ENCODE peak calls at places on chromosomes 5 and 9, in five cellular contexts. E is CD8-positive, alpha-beta T cell; P is foreskin fibroblast; K is esophagus muscularis mucosa; B is tibial artery. O is an unnamed sample.

GRCh38 chr5:120466337-120467006 is 2.4 kb downstream of the PRR16 start:
- DNase-seq in P (no peak), B (no peak), E (no peak), K (no peak), O (no peak)

GRCh38 chr5:96253140-96253539 is 179.9 kb downstream of the PCSK1 start:
- DNase-seq in K (no peak), P (no peak), B (no peak), E (no peak), O (no peak)

GRCh38 chr5:142324377-142324870 is 397 bp downstream of the SPRY4 start:
- DNase-seq in P (no peak), B (peak), E (no peak), K (no peak), O (no peak)

GRCh38 chr5:68898961-68899471 is 194.8 kb upstream of the SLC30A5 start:
- DNase-seq in P (peak), K (no peak), E (no peak), B (no peak), O (peak)

GRCh38 chr5:124599048-124599973 is 147.1 kb downstream of the ZNF608 start:
- DNase-seq in K (no peak), B (no peak), P (peak), E (no peak), O (peak)

GRCh38 chr5:78979117-78979742 is 5.9 kb downstream of the ARSB start:
- DNase-seq in K (no peak), B (no peak), P (no peak), E (no peak), O (no peak)

GRCh38 chr5:117590944-117591343 is 1016.3 kb upstream of the SEMA6A start:
- DNase-seq in P (no peak), E (no peak), K (no peak), B (no peak), O (peak)

GRCh38 chr5:143340891-143341685 is 62.4 kb downstream of the NR3C1 start:
- DNase-seq in E (no peak), P (no peak), B (no peak), K (no peak), O (no peak)

GRCh38 chr5:337565-338130 is 16.1 kb downstream of the AHRR start:
- DNase-seq in E (no peak), P (no peak), B (no peak), K (no peak), O (peak)

GRCh38 chr9:94824913-94825619 is 98.6 kb downstream of the AOPEP start:
- DNase-seq in B (no peak), E (no peak), P (no peak), K (peak), O (no peak)

GRCh38 chr9:78612089-78612488 is 315.2 kb downstream of the PSAT1 start:
- DNase-seq in E (no peak), B (no peak), P (no peak), K (no peak), O (no peak)

GRCh38 chr5:132229236-132229635 is 1.6 kb upstream of the P4HA2 start:
- DNase-seq in B (no peak), P (no peak), K (no peak), E (no peak), O (no peak)

GRCh38 chr9:110426052-110426709 is 88.5 kb upstream of the TXNDC8 start:
- DNase-seq in B (no peak), K (no peak), P (peak), E (no peak), O (peak)

GRCh38 chr9:107190031-107190935 is 92.8 kb upstream of the RAD23B start:
- DNase-seq in B (no peak), E (no peak), K (peak), P (peak), O (peak)

GRCh38 chr9:83965350-83966208 is 14.4 kb downstream of the HNRNPK start:
- DNase-seq in B (no peak), K (no peak), E (no peak), P (no peak), O (peak)

GRCh38 chr9:77456829-77457437 is 191.2 kb downstream of the GNA14 start:
- DNase-seq in B (peak), K (peak), E (peak), P (peak), O (peak)

GRCh38 chr5:153066281-153066680 is 424.2 kb upstream of the GRIA1 start:
- DNase-seq in P (no peak), B (no peak), E (no peak), K (no peak), O (no peak)

GRCh38 chr5:57783693-57784092 is 301.1 kb upstream of the ACTBL2 start:
- DNase-seq in B (no peak), E (no peak), P (no peak), K (no peak), O (no peak)

GRCh38 chr5:118336468-118336867 is 651.9 kb downstream of the DTWD2 start:
- DNase-seq in K (no peak), P (no peak), E (no peak), B (no peak), O (no peak)

GRCh38 chr9:93675336-93676150 is 99.2 kb downstream of the PHF2 start:
- DNase-seq in B (peak), P (no peak), E (no peak), K (no peak), O (no peak)

GRCh38 chr5:141508808-141509611 is 20.1 kb downstream of the PCDHGC5 start:
- DNase-seq in K (no peak), P (peak), E (no peak), B (peak), O (peak)

GRCh38 chr5:98872679-98873078 is 56.1 kb downstream of the CHD1 start:
- DNase-seq in P (peak), E (no peak), K (no peak), B (no peak), O (peak)

GRCh38 chr5:32388429-32389111 is 56.0 kb downstream of the ZFR start:
- DNase-seq in B (no peak), E (no peak), K (no peak), P (peak), O (peak)

GRCh38 chr5:68033961-68034581 is 181.5 kb upstream of the PIK3R1 start:
- DNase-seq in E (no peak), P (peak), K (no peak), B (peak), O (peak)

GRCh38 chr5:32223972-32224608 is 50.0 kb upstream of the GOLPH3 start:
- DNase-seq in B (no peak), K (no peak), P (peak), E (no peak), O (peak)

GRCh38 chr5:17295671-17296070 is 78.2 kb downstream of the BASP1 start:
- DNase-seq in P (no peak), K (no peak), B (no peak), E (no peak), O (no peak)

GRCh38 chr9:135887021-135887507 is 20.3 kb downstream of the CAMSAP1 start:
- DNase-seq in E (no peak), B (no peak), P (no peak), K (no peak), O (no peak)

GRCh38 chr5:96994493-96994892 is 58.6 kb downstream of the LNPEP start:
- DNase-seq in K (no peak), B (no peak), E (no peak), P (no peak), O (no peak)

GRCh38 chr5:135266975-135267374 is 132.1 kb downstream of the MACROH2A1 start:
- DNase-seq in P (no peak), K (no peak), E (no peak), B (no peak), O (no peak)

GRCh38 chr9:7963026-7963425 is 163.4 kb upstream of the DMAC1 start:
- DNase-seq in P (no peak), K (no peak), B (no peak), E (no peak), O (no peak)

GRCh38 chr5:124740991-124741583 is 5.4 kb downstream of the ZNF608 start:
- DNase-seq in P (peak), E (no peak), K (no peak), B (no peak), O (no peak)

GRCh38 chr9:10080012-10080411 is 532.8 kb downstream of the PTPRD start:
- DNase-seq in P (no peak), K (no peak), B (no peak), E (no peak), O (no peak)

GRCh38 chr5:166977916-166978434 is 1313.5 kb upstream of the WWC1 start:
- DNase-seq in B (no peak), K (no peak), P (no peak), E (no peak), O (no peak)

GRCh38 chr9:81737871-81738507 is 48.6 kb upstream of the TLE1 start:
- DNase-seq in K (no peak), P (peak), E (no peak), B (peak), O (peak)

GRCh38 chr5:5220896-5221295 is 80.8 kb downstream of the ADAMTS16 start:
- DNase-seq in B (no peak), E (no peak), P (no peak), K (no peak), O (no peak)

GRCh38 chr5:147930759-147931158 is 24.4 kb upstream of the C5orf46 start:
- DNase-seq in B (no peak), K (no peak), E (no peak), P (no peak), O (no peak)

GRCh38 chr5:147939431-147940114 is 33.2 kb upstream of the C5orf46 start:
- DNase-seq in K (no peak), B (no peak), E (no peak), P (no peak), O (no peak)

DNA sequence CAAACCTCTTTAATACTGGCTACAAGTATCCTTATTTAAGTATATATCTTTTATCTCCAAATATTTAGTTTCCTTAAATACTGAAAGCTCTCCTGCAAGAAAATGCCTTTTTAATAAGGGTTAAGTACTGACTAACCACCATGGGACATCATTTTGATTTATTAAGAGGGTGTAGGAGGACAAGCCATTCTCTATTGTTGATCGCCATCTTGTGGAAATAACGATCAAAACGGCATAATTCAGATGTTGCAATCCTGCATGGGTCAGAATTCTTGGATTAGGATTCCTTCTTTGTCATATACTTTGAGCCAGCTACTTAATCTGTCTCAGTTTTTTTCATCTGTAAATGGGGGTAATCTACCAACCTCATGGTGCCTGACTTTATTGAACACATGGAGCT is 28.7 kb upstream of the C5orf46 start:
- DNase-seq in P (no peak), E (no peak), K (no peak), B (no peak), O (peak)
- TF ChIP-seq CTCF in P (no peak), E (no peak), K (peak), B (peak), O (peak)

DNA sequence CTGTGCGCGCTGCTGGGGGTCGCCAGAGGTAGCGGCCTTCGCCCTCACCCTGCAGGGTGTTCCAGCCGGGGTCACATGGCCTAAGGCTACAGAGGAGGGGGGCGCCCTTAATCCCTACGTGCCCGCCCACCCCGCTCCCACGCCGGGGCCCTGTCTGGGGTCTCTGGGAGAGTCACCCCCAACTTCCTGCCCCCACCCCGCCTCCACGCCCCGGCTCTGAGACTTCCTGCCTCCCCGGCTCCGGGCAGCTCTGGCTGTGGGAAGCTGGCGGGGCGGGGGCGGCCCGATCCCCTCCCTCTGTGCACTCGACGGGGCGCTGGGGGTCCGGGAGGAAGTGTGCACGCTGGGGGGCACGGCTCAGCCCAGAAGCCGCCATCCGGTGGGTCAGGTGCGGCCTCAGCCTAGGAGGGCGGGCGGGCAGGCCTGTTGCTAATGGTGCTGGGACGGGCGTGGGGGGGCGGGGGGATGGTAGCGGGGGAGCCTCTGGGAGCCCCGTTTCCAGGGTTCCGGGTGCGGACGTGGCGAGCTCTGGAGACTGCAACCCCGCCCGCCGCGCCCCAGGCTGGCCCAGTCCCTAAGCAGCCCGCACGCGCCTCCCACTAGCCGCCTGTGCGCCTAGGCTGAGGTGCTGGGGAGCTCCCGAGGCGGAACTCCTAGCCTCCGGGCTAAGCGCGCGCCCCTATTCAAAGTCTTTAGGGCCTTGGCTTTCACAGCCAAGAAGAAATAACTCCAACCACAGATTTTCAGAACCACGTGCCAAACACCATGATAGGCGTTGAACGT is 61.6 kb downstream of the CXXC5 start:
- DNase-seq in P (no peak), E (peak), K (no peak), B (no peak), O (no peak)
- H3K4me3 ChIP-seq in P (no peak), E (peak), K (peak), B (peak), O (no peak)

DNA sequence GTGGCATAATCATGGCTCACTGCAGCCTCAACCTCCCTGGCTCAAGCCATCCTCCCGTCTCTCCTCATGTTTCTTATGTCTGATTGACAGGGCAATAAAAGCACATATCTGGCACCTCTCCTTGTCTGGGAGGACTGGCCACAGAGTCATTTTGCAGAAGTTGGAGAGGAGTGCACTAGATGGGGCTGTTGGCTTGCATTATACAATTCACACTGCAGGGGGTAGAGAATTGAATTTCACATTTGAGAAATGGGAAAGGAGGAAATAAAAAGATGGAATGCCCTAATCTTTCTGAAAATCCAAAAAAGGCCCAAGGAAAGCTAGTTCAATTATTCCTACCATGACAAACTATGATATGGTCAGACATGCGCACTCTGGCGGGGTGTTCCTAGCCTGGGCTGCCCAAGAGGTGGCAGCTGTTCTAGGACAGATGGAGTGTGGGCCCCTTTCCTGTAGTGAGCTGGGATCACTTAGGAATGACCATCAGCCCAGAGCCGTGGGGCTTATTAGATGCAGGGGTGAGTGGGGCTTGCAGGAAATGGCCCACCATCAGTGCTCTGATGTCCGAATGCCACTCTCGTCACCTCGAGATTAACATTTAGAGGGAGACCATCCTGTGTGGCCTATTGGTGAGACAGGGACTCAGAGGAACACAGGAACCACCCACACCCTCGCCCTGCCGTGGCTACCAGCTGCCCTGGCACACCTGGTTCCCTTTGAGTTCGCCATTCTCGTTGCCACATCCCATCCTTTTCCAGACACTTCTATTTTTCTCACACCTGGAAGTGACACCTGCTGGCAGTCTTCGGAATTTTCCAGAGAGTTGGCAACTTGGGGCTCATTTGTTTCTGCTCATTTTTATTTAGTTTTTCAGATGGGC is 21.8 kb upstream of the ANKRD18A start:
- DNase-seq in P (no peak), K (peak), E (no peak), B (no peak), O (peak)
- TF ChIP-seq CTCF in P (peak), K (peak), E (no peak), B (no peak), O (peak)

GRCh38 chr5:11758321-11758720 is 145.9 kb downstream of the CTNND2 start:
- DNase-seq in B (no peak), E (no peak), P (no peak), K (no peak), O (no peak)

GRCh38 chr5:11757661-11758060 is 146.6 kb downstream of the CTNND2 start:
- DNase-seq in K (no peak), B (no peak), P (no peak), E (no peak), O (no peak)

GRCh38 chr5:11760940-11761603 is 143.2 kb downstream of the CTNND2 start:
- DNase-seq in B (no peak), E (no peak), K (no peak), P (no peak), O (no peak)
- H3K4me3 ChIP-seq in B (no peak), E (no peak), K (no peak), P (no peak), O (no peak)

DNA sequence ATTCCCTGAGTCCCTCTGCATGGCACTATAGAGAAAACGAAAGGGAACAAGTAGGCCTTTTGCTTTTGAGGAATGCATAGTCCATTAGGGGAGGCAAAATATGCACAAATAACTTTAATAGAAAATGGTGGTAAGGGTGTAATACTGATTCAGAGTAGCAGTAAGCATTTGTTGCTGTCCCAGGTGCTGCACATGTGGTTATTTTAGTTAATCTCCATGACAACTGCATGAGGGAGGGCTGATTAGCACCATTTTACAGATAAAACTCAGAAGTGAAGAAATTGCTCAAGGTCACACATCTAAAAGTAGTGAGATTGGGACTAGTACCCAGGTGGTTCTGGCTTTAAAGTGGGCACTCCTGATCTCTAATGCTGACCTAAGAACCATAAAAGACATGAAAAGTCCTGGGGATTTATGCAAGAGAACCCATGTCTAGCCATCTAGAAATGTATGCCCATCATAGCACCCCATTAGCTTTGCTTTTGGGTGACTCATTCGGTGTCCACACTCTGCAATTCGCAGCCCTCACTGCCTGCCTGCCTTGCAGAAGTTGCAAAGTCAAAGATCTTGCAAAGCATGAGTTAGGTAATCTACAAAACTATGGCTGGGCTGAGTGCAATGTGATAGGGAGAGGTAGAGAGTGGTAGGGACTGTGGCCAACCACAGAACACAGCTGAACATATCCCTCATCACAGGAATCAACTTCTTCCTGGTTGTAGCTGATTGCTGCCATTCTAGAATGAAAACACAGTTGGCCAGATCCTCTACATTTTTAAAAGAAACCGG is 195.2 kb downstream of the PTTG1 start:
- DNase-seq in P (no peak), E (no peak), B (no peak), K (no peak), O (no peak)
- TF ChIP-seq CTCF in P (no peak), E (no peak), B (no peak), K (no peak), O (no peak)

GRCh38 chr9:127263664-127264063 is 910 bp upstream of the GARNL3 start:
- DNase-seq in P (peak), E (no peak), B (no peak), K (no peak), O (peak)
- H3K4me3 ChIP-seq in P (no peak), E (no peak), B (no peak), K (no peak), O (no peak)

DNA sequence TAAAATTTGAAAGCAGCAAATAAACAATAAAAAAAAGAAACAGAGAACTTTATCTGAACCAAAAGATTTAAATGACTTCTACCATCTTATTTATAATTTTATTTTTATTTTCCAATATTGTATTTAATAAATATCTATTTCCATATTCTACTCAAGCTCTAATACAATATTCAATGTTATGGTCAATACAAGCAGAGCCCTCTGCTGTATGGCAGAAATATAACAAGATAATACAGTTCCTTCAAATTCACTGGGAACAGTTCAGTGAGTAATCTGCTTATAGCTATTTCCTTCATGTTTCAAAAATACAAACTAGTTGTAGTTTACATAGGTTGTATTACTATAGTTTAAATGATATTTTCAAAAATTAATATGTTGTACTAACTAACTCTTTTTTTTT is 332.7 kb downstream of the PRDM9 start:
- DNase-seq in E (no peak), K (no peak), P (no peak), B (no peak), O (peak)
- TF ChIP-seq CTCF in E (no peak), K (peak), P (no peak), B (no peak), O (no peak)